ENCODE peak calls at places on chromosomes 5 and 9, in six cellular contexts. F is RWPE1, P is H9, Q is B cell, E is K562, B is endothelial cell. M is an unnamed sample.

GRCh38 chr5:61941637-61942036 is 364.4 kb upstream of the KIF2A start:
- DNase-seq in F (no peak), E (no peak), P (no peak), B (no peak), Q (no peak), M (no peak)

GRCh38 chr5:176543428-176544182 is 5.5 kb upstream of the CDHR2 start:
- DNase-seq in B (no peak), E (peak), P (peak), F (peak), Q (peak), M (peak)

GRCh38 chr5:96816430-96816939 is 8.7 kb upstream of the ERAP1 start:
- DNase-seq in Q (peak), B (no peak), E (no peak), P (peak), F (no peak), M (no peak)

GRCh38 chr5:67028371-67028770 is 168.2 kb downstream of the CD180 start:
- DNase-seq in F (no peak), B (no peak), Q (no peak), E (no peak), P (no peak), M (no peak)

GRCh38 chr5:143678148-143678906 is 133.6 kb upstream of the HMHB1 start:
- DNase-seq in F (no peak), Q (no peak), E (no peak), B (no peak), P (no peak), M (no peak)

GRCh38 chr5:147446528-147446927 is 63.3 kb downstream of the DPYSL3 start:
- DNase-seq in F (no peak), P (no peak), E (no peak), B (no peak), Q (no peak), M (no peak)

GRCh38 chr5:979100-979817 is 29.3 kb upstream of the NKD2 start:
- DNase-seq in P (no peak), Q (no peak), B (no peak), E (no peak), F (no peak), M (no peak)

GRCh38 chr9:93810028-93810971 is 144.9 kb downstream of the BARX1 start:
- DNase-seq in B (no peak), P (peak), F (no peak), Q (no peak), E (no peak), M (peak)

GRCh38 chr9:135670721-135671590 is 7.8 kb downstream of the LCN9 start:
- DNase-seq in P (no peak), B (no peak), Q (no peak), F (no peak), E (no peak), M (no peak)

GRCh38 chr5:82106806-82107205 is 135.0 kb downstream of the ATG10 start:
- DNase-seq in B (no peak), P (no peak), F (no peak), Q (no peak), E (no peak), M (no peak)

DNA sequence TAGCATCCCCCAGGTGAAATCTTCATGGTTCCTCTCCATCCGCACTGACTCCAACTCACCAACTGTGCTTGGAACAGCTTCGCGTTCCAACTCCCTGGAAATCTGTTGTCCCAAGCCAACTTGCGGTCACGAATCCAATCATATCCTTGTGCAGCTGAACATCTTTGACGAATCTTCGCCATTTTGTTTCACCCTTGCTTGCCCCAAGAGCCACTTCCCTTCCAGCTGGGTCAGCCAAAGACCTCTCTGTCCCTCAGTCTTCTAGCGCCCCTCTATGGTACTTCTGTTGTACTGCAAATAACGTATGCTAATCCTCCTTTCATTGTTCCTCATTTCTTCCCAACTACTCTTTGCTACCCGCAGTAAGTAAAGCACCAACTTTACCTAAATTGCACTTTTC is 61.0 kb upstream of the TARS1 start:
- DNase-seq in P (peak), Q (no peak), B (peak), E (peak), F (no peak), M (peak)
- TF ChIP-seq CTCF in P (peak), Q (peak), B (peak), E (peak), F (peak), M (peak)

GRCh38 chr5:160266752-160267345 is 37.5 kb downstream of the FABP6 start:
- DNase-seq in B (no peak), P (peak), F (no peak), Q (no peak), E (no peak), M (peak)
- TF ChIP-seq CTCF in B (peak), P (peak), F (no peak), Q (no peak), E (peak), M (peak)

GRCh38 chr5:10133830-10134229 is 115.9 kb downstream of the ATPSCKMT start:
- DNase-seq in E (no peak), P (no peak), F (no peak), Q (no peak), B (no peak), M (no peak)
- TF ChIP-seq CTCF in E (peak), P (peak), F (no peak), Q (no peak), B (no peak), M (no peak)

GRCh38 chr5:157471709-157472108 is 11.7 kb downstream of the NIPAL4 start:
- DNase-seq in E (peak), Q (no peak), F (peak), B (peak), P (peak), M (peak)

GRCh38 chr5:157468293-157468965 is 8.4 kb downstream of the NIPAL4 start:
- DNase-seq in B (no peak), F (no peak), P (no peak), Q (no peak), E (no peak), M (no peak)

GRCh38 chr5:157469687-157470086 is 9.7 kb downstream of the NIPAL4 start:
- DNase-seq in F (no peak), B (no peak), P (no peak), Q (no peak), E (no peak), M (no peak)

GRCh38 chr5:157470616-157471015 is 10.6 kb downstream of the NIPAL4 start:
- DNase-seq in Q (no peak), B (no peak), F (no peak), P (no peak), E (no peak), M (no peak)

DNA sequence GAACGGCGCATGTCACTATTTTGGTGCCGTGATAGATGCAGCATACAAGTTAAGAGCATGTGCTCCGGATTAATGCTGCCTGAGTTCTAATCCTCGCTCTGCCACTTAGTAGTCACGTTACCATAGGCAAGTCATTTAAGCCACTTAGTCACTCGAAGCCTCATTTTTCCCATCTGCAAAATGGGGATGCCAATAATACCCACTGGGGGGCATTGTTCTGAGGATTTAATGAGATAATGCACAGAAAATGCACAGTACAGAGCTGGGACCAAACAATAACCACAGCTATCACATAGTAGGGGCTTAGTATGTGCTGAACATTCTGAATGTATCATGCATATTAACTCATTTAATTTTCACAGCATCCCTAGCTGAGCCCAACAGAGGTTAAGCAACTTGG is 9.1 kb downstream of the NIPAL4 start:
- DNase-seq in B (no peak), E (no peak), F (no peak), Q (no peak), P (no peak), M (no peak)
- TF ChIP-seq CTCF in B (no peak), E (no peak), F (no peak), Q (no peak), P (no peak), M (no peak)

DNA sequence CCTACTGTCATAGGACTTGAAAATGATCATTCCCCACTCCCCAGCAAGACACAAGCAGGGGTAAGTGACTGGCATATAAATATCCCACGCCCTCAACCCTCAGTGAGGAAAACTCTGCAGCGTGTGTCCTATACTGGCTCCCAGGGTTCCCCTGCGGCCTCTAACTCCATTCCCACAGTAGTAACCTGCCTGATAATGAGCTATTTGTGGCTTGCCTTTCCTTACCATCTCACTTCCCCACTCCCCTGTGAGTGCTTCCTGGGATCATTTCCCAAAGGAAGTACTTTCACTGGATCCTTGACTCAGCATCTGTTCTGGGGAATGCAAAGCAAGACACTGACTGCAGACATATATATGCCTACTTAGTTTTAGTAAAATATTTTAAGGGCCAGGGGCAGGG is 14.3 kb downstream of the CDC14B start:
- DNase-seq in Q (no peak), B (peak), P (no peak), F (no peak), E (no peak), M (no peak)
- TF ChIP-seq CTCF in Q (no peak), B (no peak), P (no peak), F (no peak), E (no peak), M (no peak)

GRCh38 chr9:89173072-89173471 is 5.5 kb downstream of the SHC3 start:
- DNase-seq in F (no peak), P (no peak), B (no peak), E (no peak), Q (no peak), M (no peak)

GRCh38 chr9:89172398-89172797 is 6.2 kb downstream of the SHC3 start:
- DNase-seq in P (no peak), F (no peak), B (no peak), E (no peak), Q (no peak), M (no peak)

GRCh38 chr9:89168901-89169813 is 9.5 kb downstream of the SHC3 start:
- DNase-seq in B (no peak), E (no peak), F (peak), Q (no peak), P (no peak), M (no peak)

GRCh38 chr9:89171231-89171630 is 7.4 kb downstream of the SHC3 start:
- DNase-seq in Q (no peak), P (no peak), B (no peak), F (no peak), E (no peak), M (no peak)

GRCh38 chr9:89171693-89172092 is 6.9 kb downstream of the SHC3 start:
- DNase-seq in P (no peak), Q (no peak), B (no peak), E (no peak), F (no peak), M (no peak)
- TF ChIP-seq CTCF in P (peak), Q (no peak), B (no peak), E (peak), F (no peak), M (no peak)

GRCh38 chr5:87191645-87192044 is 76.0 kb upstream of the RASA1 start:
- DNase-seq in Q (no peak), P (no peak), E (no peak), B (no peak), F (no peak), M (no peak)
- TF ChIP-seq CTCF in Q (no peak), P (no peak), E (no peak), B (no peak), F (no peak), M (no peak)

GRCh38 chr5:77898385-77898784 is 122.2 kb upstream of the TBCA start:
- DNase-seq in E (no peak), F (no peak), P (no peak), B (no peak), Q (no peak), M (no peak)
- TF ChIP-seq CTCF in E (no peak), F (no peak), P (no peak), B (no peak), Q (no peak), M (no peak)

GRCh38 chr9:33762343-33762742 is 33.0 kb upstream of the PRSS3 start:
- DNase-seq in B (no peak), Q (no peak), E (no peak), F (no peak), P (no peak), M (no peak)

DNA sequence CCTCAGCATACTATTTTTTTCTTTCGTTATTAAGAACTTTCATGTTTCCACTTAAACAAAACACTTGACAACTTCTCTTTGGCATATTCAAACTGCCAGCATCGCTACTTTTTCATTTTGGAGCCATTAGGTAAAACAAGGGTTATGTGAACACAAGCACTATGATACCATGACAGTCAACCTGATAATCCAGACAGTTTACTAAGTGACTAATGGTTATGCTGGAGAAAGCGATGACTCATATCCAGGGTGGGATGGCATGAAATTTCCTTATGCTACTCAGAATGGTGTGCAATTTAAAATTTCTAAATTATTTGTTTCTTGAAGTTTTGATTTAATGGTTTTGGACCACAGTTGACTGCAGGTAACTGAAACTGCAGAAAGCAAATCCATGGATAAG is 29.9 kb upstream of the PRSS3 start:
- DNase-seq in F (peak), E (no peak), B (no peak), Q (no peak), P (no peak), M (no peak)
- TF ChIP-seq CTCF in F (no peak), E (no peak), B (no peak), Q (no peak), P (no peak), M (no peak)

GRCh38 chr5:32465076-32465475 is 20.5 kb upstream of the ZFR start:
- DNase-seq in B (no peak), P (no peak), Q (no peak), F (no peak), E (peak), M (no peak)
- TF ChIP-seq CTCF in B (no peak), P (peak), Q (no peak), F (no peak), E (peak), M (no peak)

M was measured in nephron progenitor cell.